ENCODE peak calls at places on chromosomes 13 and 19, in nine cellular contexts. W is suprapubic skin, T is endodermal cell, D is GM12878, C is fibroblast of lung, O is ovary, U is DND-41, E is stomach, Q is A549. G is an unnamed sample.

GRCh38 chr13:114263590-114263989 is 17.8 kb upstream of the UPF3A start:
- DNase-seq in W (no peak), T (no peak), D (peak; percentile 9), C (no peak), O (no peak), U (peak; percentile 56), E (no peak), Q (no peak), G (no peak)

GRCh38 chr19:14091086-14091884 is 734 bp upstream of the SAMD1 start:
- DNase-seq in W (no peak), T (peak; percentile 77), D (no peak), C (peak; percentile 79), O (no peak), U (peak; percentile 75), E (no peak), Q (peak; percentile 67), G (peak; percentile 75)

GRCh38 chr19:14366529-14366928 is 14.7 kb upstream of the ADGRE5 start:
- DNase-seq in W (no peak), T (peak; percentile 97), D (peak; percentile 98), C (peak; percentile 81), O (no peak), U (peak; percentile 82), E (peak; percentile 95), Q (peak; percentile 84), G (no peak)

GRCh38 chr19:30664358-30665058 is 292.3 kb downstream of the ZNF536 start:
- DNase-seq in W (no peak), T (peak; percentile 69), D (no peak), C (peak; percentile 24), O (no peak), U (no peak), E (peak; percentile 58), Q (peak; percentile 31), G (no peak)

GRCh38 chr19:3404324-3405260 is 38.2 kb downstream of the NFIC start:
- DNase-seq in W (peak; percentile 92), T (peak; percentile 60), D (no peak), C (peak; percentile 94), O (peak; percentile 92), U (no peak), E (peak; percentile 88), Q (no peak), G (peak; percentile 99)

GRCh38 chr13:26707122-26708006 is 53.2 kb downstream of the GPR12 start:
- DNase-seq in W (no peak), T (peak; percentile 88), D (no peak), C (peak; percentile 46), O (no peak), U (peak; percentile 67), E (no peak), Q (peak; percentile 51), G (peak; percentile 66)

GRCh38 chr19:3207466-3208242 is 16.8 kb upstream of the CELF5 start:
- DNase-seq in W (no peak), T (peak; percentile 87), D (no peak), C (no peak), O (no peak), U (no peak), E (no peak), Q (no peak), G (no peak)

GRCh38 chr13:74128171-74128767 is 5.9 kb downstream of the KLF12 start:
- DNase-seq in W (no peak), T (no peak), D (no peak), C (no peak), O (no peak), U (no peak), E (no peak), Q (no peak), G (peak; percentile 48)

GRCh38 chr19:15508035-15508710 is at the start of gene CYP4F22:
- DNase-seq in W (no peak), T (peak; percentile 68), D (no peak), C (no peak), O (no peak), U (no peak), E (no peak), Q (no peak), G (no peak)

GRCh38 chr19:16969127-16969526 is 57.5 kb downstream of the CPAMD8 start:
- DNase-seq in W (no peak), T (no peak), D (no peak), C (no peak), O (no peak), U (no peak), E (no peak), Q (peak; percentile 23), G (no peak)

GRCh38 chr19:16726916-16727315 is 7.3 kb downstream of the NWD1 start:
- DNase-seq in W (no peak), T (no peak), D (no peak), C (no peak), O (no peak), U (no peak), E (no peak), Q (no peak), G (no peak)

GRCh38 chr19:9306443-9306842 is 3.2 kb downstream of the ZNF699 start:
- DNase-seq in W (no peak), T (no peak), D (no peak), C (peak; percentile 45), O (no peak), U (no peak), E (no peak), Q (no peak), G (peak; percentile 81)

GRCh38 chr19:4060621-4061177 is 6.0 kb downstream of the ZBTB7A start:
- DNase-seq in W (no peak), T (peak; percentile 40), D (no peak), C (no peak), O (no peak), U (no peak), E (no peak), Q (no peak), G (peak; percentile 87)

GRCh38 chr19:16327911-16328823 is 3.5 kb downstream of the KLF2 start:
- DNase-seq in W (peak; percentile 93), T (no peak), D (no peak), C (peak; percentile 96), O (peak; percentile 75), U (peak; percentile 17), E (peak; percentile 73), Q (peak; percentile 32), G (peak; percentile 88)

GRCh38 chr19:13181747-13182388 is 31.7 kb downstream of the IER2 start:
- DNase-seq in W (no peak), T (no peak), D (no peak), C (peak; percentile 61), O (peak; percentile 68), U (no peak), E (peak; percentile 76), Q (no peak), G (peak; percentile 96)

GRCh38 chr13:79724348-79725103 is 243.6 kb downstream of the NDFIP2 start:
- DNase-seq in W (no peak), T (no peak), D (no peak), C (no peak), O (no peak), U (no peak), E (no peak), Q (peak; percentile 79), G (no peak)

GRCh38 chr19:7730286-7731217 is 1.4 kb downstream of the CLEC4G start:
- DNase-seq in W (no peak), T (peak; percentile 60), D (no peak), C (no peak), O (no peak), U (no peak), E (no peak), Q (no peak), G (no peak)

GRCh38 chr13:91078093-91078679 is 269.3 kb upstream of the MIR17HG start:
- DNase-seq in W (no peak), T (no peak), D (no peak), C (peak; percentile 29), O (no peak), U (no peak), E (no peak), Q (peak; percentile 1), G (no peak)

GRCh38 chr19:35901055-35901644 is 810 bp upstream of the NFKBID start:
- DNase-seq in W (no peak), T (no peak), D (no peak), C (no peak), O (no peak), U (no peak), E (no peak), Q (no peak), G (peak; percentile 94)
- H3K4me1 ChIP-seq in W (peaks cover 47% of the 10 kb centered on the region), T (no peaks in the 10 kb centered on the region), D (peaks cover 36% of the 10 kb centered on the region), C (peaks cover 13% of the 10 kb centered on the region), O (peaks cover 4% of the 10 kb centered on the region), U (peaks cover 52% of the 10 kb centered on the region), E (peaks cover 43% of the 10 kb centered on the region), Q (peaks cover 26% of the 10 kb centered on the region), G (peaks cover 23% of the 10 kb centered on the region)

GRCh38 chr13:31898383-31899071 is 133.0 kb upstream of the FRY start:
- DNase-seq in W (no peak), T (no peak), D (no peak), C (no peak), O (no peak), U (no peak), E (no peak), Q (no peak), G (no peak)
- H3K4me1 ChIP-seq in W (peaks cover 18% of the 10 kb centered on the region), T (peaks cover 7% of the 10 kb centered on the region), D (peaks cover 3% of the 10 kb centered on the region), C (no peaks in the 10 kb centered on the region), O (peaks cover 7% of the 10 kb centered on the region), U (peaks cover 10% of the 10 kb centered on the region), E (peaks cover 11% of the 10 kb centered on the region), Q (no peaks in the 10 kb centered on the region), G (peaks cover 15% of the 10 kb centered on the region)

DNA sequence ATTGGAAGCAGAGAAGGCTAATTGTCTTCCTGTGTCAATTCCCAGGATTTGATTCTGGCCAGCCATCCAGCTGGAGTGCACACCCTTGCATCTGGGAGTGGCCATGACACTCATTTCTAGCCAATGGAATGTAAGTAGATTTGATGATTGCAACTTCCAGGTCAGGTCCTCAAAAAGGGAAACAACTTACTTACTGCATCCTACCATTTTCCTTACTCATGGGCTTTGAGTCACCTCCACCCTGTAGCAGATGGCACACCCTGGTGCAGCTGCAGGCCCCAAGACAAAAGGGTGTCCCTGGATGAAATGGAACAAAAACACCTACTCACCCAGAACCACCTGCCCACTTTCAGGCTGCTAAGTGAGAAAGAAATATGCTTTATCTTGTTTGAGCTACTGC is 27.3 kb upstream of the MPHOSPH8 start:
- DNase-seq in W (no peak), T (no peak), D (no peak), C (no peak), O (no peak), U (no peak), E (no peak), Q (peak; percentile 17), G (peak; percentile 61)
- H3K4me1 ChIP-seq in W (peaks cover 13% of the 10 kb centered on the region), T (no peaks in the 10 kb centered on the region), D (peaks cover 3% of the 10 kb centered on the region), C (peaks cover 2% of the 10 kb centered on the region), O (no peaks in the 10 kb centered on the region), U (no peaks in the 10 kb centered on the region), E (peaks cover 17% of the 10 kb centered on the region), Q (peaks cover 38% of the 10 kb centered on the region), G (no peaks in the 10 kb centered on the region)

GRCh38 chr13:40336228-40337221 is 329.9 kb downstream of the FOXO1 start:
- DNase-seq in W (no peak), T (no peak), D (no peak), C (no peak), O (no peak), U (no peak), E (peak; percentile 43), Q (peak; percentile 10), G (no peak)

GRCh38 chr13:40331802-40332201 is 334.6 kb downstream of the FOXO1 start:
- DNase-seq in W (no peak), T (no peak), D (no peak), C (no peak), O (no peak), U (no peak), E (no peak), Q (no peak), G (no peak)

GRCh38 chr13:40333238-40333637 is 333.2 kb downstream of the FOXO1 start:
- DNase-seq in W (no peak), T (no peak), D (no peak), C (no peak), O (no peak), U (no peak), E (no peak), Q (no peak), G (no peak)

GRCh38 chr13:40334616-40335015 is 331.8 kb downstream of the FOXO1 start:
- DNase-seq in W (no peak), T (no peak), D (no peak), C (no peak), O (no peak), U (no peak), E (no peak), Q (no peak), G (no peak)

GRCh38 chr13:40334031-40334430 is 332.4 kb downstream of the FOXO1 start:
- DNase-seq in W (no peak), T (no peak), D (no peak), C (no peak), O (no peak), U (no peak), E (no peak), Q (no peak), G (no peak)
- H3K4me1 ChIP-seq in W (no peaks in the 10 kb centered on the region), T (peaks cover 30% of the 10 kb centered on the region), D (no peaks in the 10 kb centered on the region), C (no peaks in the 10 kb centered on the region), O (no peaks in the 10 kb centered on the region), U (no peaks in the 10 kb centered on the region), E (peaks cover 14% of the 10 kb centered on the region), Q (peaks cover 11% of the 10 kb centered on the region), G (peaks cover 13% of the 10 kb centered on the region)